ENCODE peak calls at places on chromosomes 2 and 18, in nine cellular contexts. Q, Y, Z, A, S, M, V, E and W are unnamed samples.
A peak's percentile ranks its signal among the peaks of the same experiment; 100 is the strongest.

GRCh38 chr18:12388440-12388839 is 11.4 kb upstream of the AFG3L2 start:
- DNase-seq in Y (no peak), M (no peak), Q (no peak), V (no peak), A (no peak), E (no peak), S (no peak), Z (no peak), W (no peak)

GRCh38 chr2:13335862-13336535 is 619.3 kb downstream of the TRIB2 start:
- DNase-seq in V (no peak), S (no peak), A (no peak), Z (no peak), E (no peak), Q (no peak), M (no peak), Y (no peak), W (no peak)

GRCh38 chr18:36685580-36685979 is 143.2 kb downstream of the TPGS2 start:
- DNase-seq in Y (no peak), V (no peak), M (no peak), S (no peak), Z (no peak), E (no peak), Q (no peak), A (no peak), W (no peak)

GRCh38 chr2:98898423-98898841 is 37.6 kb downstream of the CRACDL start:
- DNase-seq in S (no peak), Y (no peak), E (no peak), Q (no peak), M (no peak), Z (no peak), A (no peak), V (no peak), W (no peak)

GRCh38 chr2:75896779-75897366 is 186.2 kb upstream of the GCFC2 start:
- DNase-seq in Y (no peak), Q (no peak), V (peak; percentile 21), M (no peak), A (peak; percentile 73), Z (no peak), S (no peak), E (no peak), W (peak; percentile 60)

GRCh38 chr2:3762771-3763447 is 59.5 kb downstream of the DCDC2C start:
- DNase-seq in Q (no peak), M (no peak), S (no peak), V (no peak), Z (no peak), A (no peak), E (no peak), Y (no peak), W (no peak)

GRCh38 chr2:221502270-221502973 is 69.7 kb downstream of the EPHA4 start:
- DNase-seq in A (peak; percentile 92), Y (no peak), Z (no peak), V (no peak), E (no peak), M (no peak), S (no peak), Q (no peak), W (peak; percentile 22)

GRCh38 chr18:79200546-79201268 is 131.5 kb downstream of the ATP9B start:
- DNase-seq in M (peak; percentile 23), V (peak; percentile 29), Z (peak; percentile 71), A (peak; percentile 45), Y (peak; percentile 82), Q (no peak), E (peak; percentile 8), S (no peak), W (peak; percentile 14)

GRCh38 chr2:5401258-5401657 is 290.9 kb upstream of the SOX11 start:
- DNase-seq in A (no peak), E (no peak), Z (no peak), Q (no peak), V (no peak), S (no peak), Y (no peak), M (no peak), W (no peak)

GRCh38 chr2:12733846-12734245 is 17.1 kb downstream of the TRIB2 start:
- DNase-seq in V (no peak), Y (no peak), S (no peak), A (no peak), E (no peak), Q (peak; percentile 79), Z (no peak), M (peak; percentile 76), W (peak; percentile 83)

GRCh38 chr2:182951948-182952663 is 85.7 kb upstream of the FRZB start:
- DNase-seq in V (no peak), Y (no peak), S (no peak), A (no peak), E (no peak), Z (no peak), Q (no peak), M (no peak), W (no peak)

GRCh38 chr2:122083256-122084048 is 328.0 kb downstream of the TSN start:
- DNase-seq in Y (no peak), Z (no peak), M (no peak), V (no peak), S (no peak), A (no peak), E (no peak), Q (no peak), W (no peak)

GRCh38 chr2:118089015-118089800 is 937 bp downstream of the INSIG2 start:
- DNase-seq in E (no peak), Q (no peak), Z (no peak), V (peak; percentile 46), Y (no peak), S (peak; percentile 19), A (peak; percentile 35), M (no peak), W (peak; percentile 48)

GRCh38 chr18:43034683-43035500 is 80.6 kb downstream of the RIT2 start:
- DNase-seq in V (no peak), Q (no peak), M (no peak), S (no peak), A (no peak), Z (no peak), E (no peak), Y (no peak), W (peak; percentile 24)

GRCh38 chr18:62781893-62782292 is 66.6 kb downstream of the PHLPP1 start:
- DNase-seq in S (peak; percentile 68), V (no peak), E (no peak), A (no peak), Y (peak; percentile 69), Z (peak; percentile 80), Q (peak; percentile 55), M (peak; percentile 54), W (peak; percentile 85)

GRCh38 chr2:239110595-239111048 is 262.7 kb downstream of the TWIST2 start:
- DNase-seq in V (no peak), E (no peak), S (peak; percentile 69), M (no peak), Y (peak; percentile 96), Z (no peak), Q (no peak), A (no peak), W (no peak)

DNA sequence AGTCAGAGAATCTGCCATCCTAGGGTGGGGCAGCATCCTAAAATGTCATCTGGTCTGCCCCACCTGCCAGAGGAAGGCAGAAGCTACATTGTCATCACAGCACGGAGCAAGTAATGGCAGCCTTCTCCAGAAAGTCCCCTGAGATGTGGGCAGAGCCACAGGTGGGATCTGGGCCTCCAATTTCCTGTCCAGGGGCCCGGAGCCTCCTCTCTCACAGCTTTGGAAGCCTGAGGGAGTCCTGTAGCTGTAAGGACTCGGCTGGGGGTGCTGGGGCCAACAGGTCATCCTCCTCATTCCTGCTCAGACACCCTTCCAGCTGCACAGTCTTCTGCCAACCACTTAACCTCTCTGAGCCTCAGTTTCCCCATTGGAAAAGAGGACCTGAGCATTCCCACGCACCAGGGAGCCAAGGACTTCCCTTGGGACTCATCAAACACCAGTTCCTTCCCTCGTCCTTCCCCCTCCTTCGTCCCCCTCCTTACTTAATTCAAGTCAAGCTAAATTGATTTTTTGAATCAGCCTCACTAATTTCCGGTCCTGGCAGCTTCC is 48.6 kb upstream of the ID2 start:
- DNase-seq in E (no peak), Z (peak; percentile 26), V (no peak), M (no peak), A (no peak), Q (no peak), Y (no peak), S (no peak), W (no peak)
- TF ChIP-seq CTCF in E (no peak), Z (no peak), V (no peak), M (no peak), A (no peak), Q (no peak), Y (no peak), S (no peak), W (no peak)

DNA sequence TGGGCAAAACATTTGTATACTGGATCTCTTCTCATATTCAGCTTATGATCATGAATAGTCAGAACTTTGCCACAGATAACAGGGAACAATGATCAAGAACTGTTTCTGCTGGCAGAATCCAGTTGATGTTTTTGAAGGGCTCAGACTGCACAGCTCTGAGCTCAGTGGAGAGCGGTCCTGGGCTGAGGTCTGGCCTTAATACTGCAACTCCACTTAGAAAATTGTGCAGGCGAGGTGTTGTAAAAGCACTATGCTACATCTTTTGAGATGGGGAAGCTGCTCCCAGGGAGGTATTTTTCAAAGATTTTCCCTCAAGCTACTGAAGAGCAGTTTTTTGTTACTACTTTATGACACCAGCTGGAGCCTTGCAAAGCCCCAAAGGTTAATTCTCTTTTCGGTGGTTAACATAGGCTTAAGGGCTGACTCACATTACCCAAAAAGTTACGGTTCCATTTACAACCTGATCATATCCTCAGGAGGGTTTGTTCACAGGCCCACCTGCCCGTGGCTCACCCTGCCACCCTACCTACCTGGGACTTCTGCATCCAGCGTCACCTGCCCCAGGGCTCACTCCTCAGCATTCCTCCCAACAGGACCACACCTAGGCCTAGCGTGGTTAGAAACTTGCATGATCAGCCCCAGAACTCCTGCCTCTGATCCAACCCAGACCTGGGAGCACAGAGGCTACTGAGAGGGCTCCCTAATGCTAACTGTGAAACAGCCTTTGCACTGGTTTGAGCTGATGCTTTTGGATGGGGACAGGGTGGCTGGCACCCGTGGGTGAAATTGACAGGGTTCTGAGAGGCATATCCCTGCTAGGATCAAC is 114.4 kb downstream of the NCK2 start:
- DNase-seq in Q (no peak), V (no peak), S (no peak), A (no peak), E (no peak), M (no peak), Y (no peak), Z (no peak), W (peak; percentile 1)
- H3K4me1 ChIP-seq in Q (peaks cover 9% of the 10 kb centered on the region), V (peaks cover 4% of the 10 kb centered on the region), S (no peaks in the 10 kb centered on the region), A (no peaks in the 10 kb centered on the region), E (peaks cover 36% of the 10 kb centered on the region), M (no peaks in the 10 kb centered on the region), Y (no peaks in the 10 kb centered on the region), Z (peaks cover 38% of the 10 kb centered on the region), W (peaks cover 13% of the 10 kb centered on the region)

GRCh38 chr2:214193943-214194342 is 216.9 kb upstream of the VWC2L start:
- DNase-seq in Q (no peak), V (no peak), A (no peak), S (no peak), Z (no peak), M (no peak), E (peak; percentile 2), Y (no peak), W (peak; percentile 86)
- TF ChIP-seq CTCF in Q (no peak), V (no peak), A (no peak), S (no peak), Z (no peak), M (no peak), E (no peak), Y (no peak), W (no peak)

DNA sequence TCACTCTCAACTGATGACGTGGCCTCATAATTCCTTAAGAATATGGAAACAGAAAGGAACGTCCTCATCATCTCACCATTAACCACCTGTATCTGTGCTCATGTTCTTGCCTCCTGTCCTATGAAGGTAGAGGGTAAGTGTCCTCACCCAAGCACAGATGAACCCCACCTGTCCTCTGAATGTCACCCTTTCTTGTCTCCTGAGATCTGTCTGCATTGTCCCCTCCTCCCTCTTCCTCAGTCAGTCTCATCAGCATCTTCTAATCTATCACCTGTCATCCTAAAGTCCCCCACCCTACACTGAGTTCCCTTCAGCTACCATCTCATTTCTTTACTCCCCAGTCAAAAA is 39.4 kb upstream of the LPIN2 start:
- DNase-seq in A (no peak), V (no peak), Y (no peak), Q (no peak), M (no peak), S (no peak), E (no peak), Z (no peak), W (no peak)
- H3K4me1 ChIP-seq in A (no peaks in the 10 kb centered on the region), V (peaks cover 4% of the 10 kb centered on the region), Y (no peaks in the 10 kb centered on the region), Q (no peaks in the 10 kb centered on the region), M (no peaks in the 10 kb centered on the region), S (no peaks in the 10 kb centered on the region), E (peaks cover 13% of the 10 kb centered on the region), Z (no peaks in the 10 kb centered on the region), W (no peaks in the 10 kb centered on the region)